ENCODE peak calls at places on chromosomes 6 and 20, in nine cellular contexts. Z, N, Q, K, M, E, X, R and O are unnamed samples.

GRCh38 chr20:12153616-12154015 is 235.9 kb downstream of the BTBD3 start:
- DNase-seq in N (no peak), Q (no peak), K (no peak), X (no peak), M (no peak), E (no peak), Z (no peak), R (peak; percentile 81), O (no peak)

GRCh38 chr6:20744911-20745557 is 210.8 kb downstream of the CDKAL1 start:
- DNase-seq in E (no peak), Z (no peak), Q (no peak), X (no peak), R (no peak), M (no peak), K (no peak), N (no peak), O (no peak)

GRCh38 chr6:31610891-31611425 is 4.1 kb upstream of the AIF1 start:
- DNase-seq in Q (no peak), R (no peak), X (no peak), N (no peak), E (no peak), K (no peak), M (no peak), Z (no peak), O (no peak)

GRCh38 chr6:158174514-158174913 is 6.4 kb downstream of the GTF2H5 start:
- DNase-seq in N (no peak), X (no peak), M (no peak), Q (peak; percentile 60), Z (no peak), E (no peak), K (no peak), R (peak; percentile 64), O (no peak)

GRCh38 chr6:144477396-144477795 is 192.3 kb downstream of the UTRN start:
- DNase-seq in X (no peak), Q (no peak), E (no peak), M (no peak), K (no peak), N (no peak), Z (no peak), R (no peak), O (no peak)

GRCh38 chr6:44339763-44340625 is 2.5 kb upstream of the SPATS1 start:
- DNase-seq in X (no peak), E (no peak), Z (no peak), Q (peak; percentile 42), R (peak; percentile 76), N (no peak), M (no peak), K (no peak), O (no peak)

GRCh38 chr6:45504947-45505346 is 127.2 kb upstream of the SUPT3H start:
- DNase-seq in R (peak; percentile 63), K (no peak), X (peak; percentile 57), Z (no peak), N (no peak), Q (peak; percentile 29), E (peak; percentile 79), M (peak; percentile 83), O (no peak)

GRCh38 chr20:5642155-5642981 is 107.8 kb upstream of the SHLD1 start:
- DNase-seq in N (no peak), Z (no peak), R (no peak), M (no peak), X (peak; percentile 38), K (peak; percentile 18), E (no peak), Q (peak; percentile 66), O (no peak)

GRCh38 chr6:109221543-109222195 is 126.4 kb downstream of the CEP57L1 start:
- DNase-seq in K (no peak), M (no peak), Q (no peak), R (no peak), X (no peak), N (no peak), E (no peak), Z (no peak), O (no peak)

GRCh38 chr6:150766201-150766997 is 99.1 kb upstream of the MTHFD1L start:
- DNase-seq in Z (no peak), Q (no peak), M (no peak), N (no peak), K (peak; percentile 31), R (no peak), X (no peak), E (no peak), O (no peak)

GRCh38 chr6:31575335-31575901 is at the start of gene TNF:
- DNase-seq in R (no peak), X (no peak), M (peak; percentile 41), K (peak; percentile 37), Q (peak; percentile 59), N (peak; percentile 70), Z (peak; percentile 91), E (no peak), O (peak; percentile 92)

GRCh38 chr6:142900467-142900961 is 44.5 kb downstream of the HIVEP2 start:
- DNase-seq in E (no peak), Q (no peak), K (no peak), X (no peak), M (no peak), R (no peak), N (no peak), Z (no peak), O (peak; percentile 22)

GRCh38 chr6:47603995-47604394 is 94.4 kb upstream of the ADGRF4 start:
- DNase-seq in Z (no peak), X (peak; percentile 12), Q (peak; percentile 49), K (no peak), N (no peak), E (no peak), R (no peak), M (no peak), O (no peak)

GRCh38 chr6:131819507-131820228 is 11.8 kb downstream of the ENPP1 start:
- DNase-seq in Z (no peak), Q (peak; percentile 51), X (no peak), M (no peak), E (no peak), N (no peak), R (no peak), K (no peak), O (no peak)

GRCh38 chr6:7671581-7671980 is 54.3 kb upstream of the BMP6 start:
- DNase-seq in N (no peak), K (no peak), M (no peak), Q (no peak), Z (no peak), E (no peak), R (no peak), X (no peak), O (no peak)

GRCh38 chr20:35215066-35215956 is 11.2 kb upstream of the MMP24 start:
- DNase-seq in Z (no peak), E (no peak), X (no peak), K (no peak), R (peak; percentile 89), N (no peak), M (no peak), Q (no peak), O (no peak)

GRCh38 chr6:144314003-144314485 is 28.9 kb downstream of the UTRN start:
- DNase-seq in K (peak; percentile 70), N (peak; percentile 75), M (no peak), Z (no peak), R (no peak), X (no peak), E (no peak), Q (peak; percentile 52), O (no peak)

DNA sequence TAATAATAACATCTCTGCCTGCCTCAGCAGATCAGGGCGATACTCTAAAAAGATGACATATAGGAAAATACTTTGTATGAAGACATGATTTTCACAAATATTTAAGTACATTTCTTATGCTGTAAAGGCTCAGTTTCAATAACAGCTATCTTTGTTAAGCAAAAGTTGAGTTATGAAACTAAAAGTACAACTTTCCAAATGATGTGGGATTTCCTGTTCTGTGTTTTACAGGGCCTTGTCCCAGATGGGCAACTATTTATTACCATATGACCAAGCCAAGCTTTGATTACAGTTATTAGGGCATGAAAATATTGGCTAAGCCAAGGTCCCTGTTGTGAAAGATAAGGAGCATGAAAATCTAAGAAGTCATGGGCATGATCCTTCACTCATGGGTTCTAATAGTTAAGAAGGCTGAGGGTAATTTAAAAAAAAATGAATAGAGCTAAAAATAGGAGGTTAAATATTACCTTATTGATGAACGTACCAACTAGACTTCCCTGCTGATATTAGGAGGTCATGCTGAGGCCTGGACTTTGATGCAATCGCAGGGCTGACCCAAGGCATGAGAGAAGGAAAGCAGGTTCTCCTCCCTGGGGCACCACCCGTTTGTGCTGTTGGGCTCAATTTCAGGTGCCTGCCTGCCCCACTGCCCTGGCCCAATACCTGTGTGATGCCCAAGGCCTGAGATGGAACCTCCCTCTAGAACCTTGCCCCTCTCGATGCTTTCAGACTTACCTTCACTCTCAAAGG is 294.4 kb upstream of the PRDM1 start:
- DNase-seq in E (no peak), X (no peak), R (no peak), Z (no peak), N (no peak), K (no peak), Q (no peak), M (no peak), O (no peak)
- TF ChIP-seq CTCF in E (no peak), X (no peak), R (no peak), Z (no peak), N (no peak), K (no peak), Q (no peak), M (no peak), O (no peak)

DNA sequence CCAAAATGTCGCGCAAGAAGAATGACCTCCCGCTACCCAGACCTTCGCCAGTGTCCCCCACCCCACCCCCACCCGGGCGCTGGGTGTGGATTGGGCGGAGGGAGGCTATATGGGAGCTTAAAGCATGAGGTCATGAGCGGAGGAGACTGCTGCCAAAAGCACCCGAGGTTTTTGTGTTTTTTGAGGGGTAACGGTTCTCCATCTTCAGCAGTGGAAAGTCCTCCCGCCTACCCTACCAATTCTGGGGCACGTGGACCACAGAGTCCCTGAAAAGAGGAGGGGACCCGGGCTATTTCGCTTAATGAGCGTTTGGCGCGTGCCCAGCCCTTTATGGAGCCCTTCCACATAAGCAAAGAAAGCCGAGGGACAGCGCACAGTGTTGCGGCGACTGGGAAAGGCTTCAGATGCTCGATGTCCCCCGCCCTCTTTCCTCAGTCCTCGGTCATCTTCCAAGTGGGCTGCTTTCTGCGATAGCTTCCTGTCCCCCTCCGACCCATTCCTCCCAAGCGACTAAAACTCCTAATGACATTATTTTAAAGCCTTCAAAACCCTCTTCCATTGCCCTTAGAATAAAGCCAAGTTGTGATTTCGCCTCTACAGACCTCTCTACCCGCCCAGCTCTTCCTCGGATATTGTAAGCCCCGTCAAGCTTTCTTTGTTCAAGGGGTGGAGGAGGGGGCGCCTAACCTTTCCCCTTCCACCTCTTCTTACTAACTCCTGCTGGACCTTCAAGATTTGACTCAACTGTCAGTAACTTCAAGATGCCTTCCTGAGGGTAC is 2.1 kb upstream of the TRERF1 start:
- DNase-seq in Q (peak; percentile 48), M (peak; percentile 83), X (peak; percentile 37), E (peak; percentile 65), N (peak; percentile 74), R (no peak), K (peak; percentile 55), Z (peak; percentile 74), O (no peak)
- H3K27ac ChIP-seq in Q (no peak overlapping the region), M (peak overlapping the region; percentile 95), X (peak overlapping the region; percentile 87), E (no peak overlapping the region), N (no peak overlapping the region), R (no peak overlapping the region), K (peak overlapping the region; percentile 92), Z (peak overlapping the region; percentile 96), O (no peak overlapping the region)

GRCh38 chr20:1467355-1468116 is 887 bp upstream of the NSFL1C start:
- DNase-seq in E (peak; percentile 43), Q (peak; percentile 82), N (no peak), Z (peak; percentile 72), M (peak; percentile 60), X (no peak), R (no peak), K (no peak), O (no peak)
- H3K4me1 ChIP-seq in E (no peaks in the 10 kb centered on the region), Q (peaks cover 61% of the 10 kb centered on the region), N (peaks cover 33% of the 10 kb centered on the region), Z (peaks cover 4% of the 10 kb centered on the region), M (peaks cover 3% of the 10 kb centered on the region), X (peaks cover 18% of the 10 kb centered on the region), R (peaks cover 50% of the 10 kb centered on the region), K (peaks cover 53% of the 10 kb centered on the region), O (peaks cover 32% of the 10 kb centered on the region)

GRCh38 chr6:63441266-63441956 is 121.6 kb upstream of the LGSN start:
- DNase-seq in Z (no peak), R (no peak), X (no peak), Q (no peak), E (peak; percentile 62), M (peak; percentile 61), N (no peak), K (no peak), O (no peak)
- TF ChIP-seq CTCF in Z (no peak), R (no peak), X (no peak), Q (no peak), E (peak; percentile 16), M (no peak), N (no peak), K (no peak), O (no peak)